ENCODE peak calls at places on chromosomes 5 and 9, in ten cellular contexts. One of them, this sample, is unnamed.
A peak's percentile ranks its signal among the peaks of the same experiment; 100 is the strongest.

GRCh38 chr9:38228331-38229122 is 159.5 kb upstream of the SHB start:
- DNase-seq in hypothalamus: no peak
- DNase-seq in coronary artery: no peak
- DNase-seq in effector CD4-positive, alpha-beta T cell: no peak
- DNase-seq in PC-9: no peak
- DNase-seq in heart left ventricle: no peak
- DNase-seq in psoas muscle: no peak
- DNase-seq in fibroblast of mammary gland: no peak
- DNase-seq in neural crest cell: no peak
- DNase-seq in astrocyte of the cerebellum: no peak
- DNase-seq in this sample: no peak

GRCh38 chr5:82820188-82820587 is 257.0 kb downstream of the TMEM167A start:
- DNase-seq in heart left ventricle: no peak
- DNase-seq in astrocyte of the cerebellum: no peak
- DNase-seq in psoas muscle: no peak
- DNase-seq in neural crest cell: no peak
- DNase-seq in coronary artery: no peak
- DNase-seq in hypothalamus: no peak
- DNase-seq in effector CD4-positive, alpha-beta T cell: no peak
- DNase-seq in fibroblast of mammary gland: no peak
- DNase-seq in PC-9: no peak
- DNase-seq in this sample: no peak

GRCh38 chr9:84697494-84698114 is 28.1 kb downstream of the NTRK2 start:
- DNase-seq in coronary artery: peak; percentile 78
- DNase-seq in hypothalamus: peak; percentile 40
- DNase-seq in neural crest cell: peak; percentile 59
- DNase-seq in psoas muscle: peak; percentile 80
- DNase-seq in heart left ventricle: peak; percentile 79
- DNase-seq in fibroblast of mammary gland: peak; percentile 38
- DNase-seq in PC-9: peak; percentile 27
- DNase-seq in effector CD4-positive, alpha-beta T cell: no peak
- DNase-seq in astrocyte of the cerebellum: peak; percentile 66
- DNase-seq in this sample: peak; percentile 17

GRCh38 chr9:105676351-105676923 is 14.2 kb downstream of the TAL2 start:
- DNase-seq in fibroblast of mammary gland: no peak
- DNase-seq in coronary artery: no peak
- DNase-seq in effector CD4-positive, alpha-beta T cell: no peak
- DNase-seq in heart left ventricle: no peak
- DNase-seq in PC-9: no peak
- DNase-seq in astrocyte of the cerebellum: no peak
- DNase-seq in psoas muscle: no peak
- DNase-seq in hypothalamus: no peak
- DNase-seq in neural crest cell: no peak
- DNase-seq in this sample: no peak

GRCh38 chr9:81264516-81264915 is 424.8 kb downstream of the TLE1 start:
- DNase-seq in coronary artery: no peak
- DNase-seq in fibroblast of mammary gland: peak; percentile 43
- DNase-seq in PC-9: no peak
- DNase-seq in hypothalamus: no peak
- DNase-seq in effector CD4-positive, alpha-beta T cell: no peak
- DNase-seq in heart left ventricle: no peak
- DNase-seq in astrocyte of the cerebellum: peak; percentile 41
- DNase-seq in psoas muscle: no peak
- DNase-seq in neural crest cell: no peak
- DNase-seq in this sample: no peak

GRCh38 chr9:120484162-120484561 is 95.8 kb downstream of the CDK5RAP2 start:
- DNase-seq in PC-9: no peak
- DNase-seq in astrocyte of the cerebellum: no peak
- DNase-seq in neural crest cell: no peak
- DNase-seq in psoas muscle: no peak
- DNase-seq in hypothalamus: no peak
- DNase-seq in heart left ventricle: no peak
- DNase-seq in effector CD4-positive, alpha-beta T cell: no peak
- DNase-seq in coronary artery: no peak
- DNase-seq in fibroblast of mammary gland: no peak
- DNase-seq in this sample: no peak

GRCh38 chr5:172104021-172104420 is 84.0 kb downstream of the STK10 start:
- DNase-seq in PC-9: peak; percentile 22
- DNase-seq in effector CD4-positive, alpha-beta T cell: no peak
- DNase-seq in neural crest cell: no peak
- DNase-seq in fibroblast of mammary gland: no peak
- DNase-seq in psoas muscle: no peak
- DNase-seq in hypothalamus: no peak
- DNase-seq in coronary artery: no peak
- DNase-seq in heart left ventricle: peak; percentile 26
- DNase-seq in astrocyte of the cerebellum: no peak
- DNase-seq in this sample: no peak

GRCh38 chr5:17024686-17025180 is 88.6 kb upstream of the MYO10 start:
- DNase-seq in coronary artery: no peak
- DNase-seq in hypothalamus: no peak
- DNase-seq in heart left ventricle: no peak
- DNase-seq in psoas muscle: no peak
- DNase-seq in neural crest cell: no peak
- DNase-seq in fibroblast of mammary gland: peak; percentile 54
- DNase-seq in PC-9: peak; percentile 21
- DNase-seq in effector CD4-positive, alpha-beta T cell: no peak
- DNase-seq in astrocyte of the cerebellum: no peak
- DNase-seq in this sample: no peak

GRCh38 chr9:131260751-131261452 is 15.4 kb downstream of the FAM78A start:
- DNase-seq in psoas muscle: no peak
- DNase-seq in hypothalamus: no peak
- DNase-seq in fibroblast of mammary gland: no peak
- DNase-seq in PC-9: no peak
- DNase-seq in heart left ventricle: peak; percentile 24
- DNase-seq in neural crest cell: no peak
- DNase-seq in coronary artery: no peak
- DNase-seq in astrocyte of the cerebellum: no peak
- DNase-seq in effector CD4-positive, alpha-beta T cell: no peak
- DNase-seq in this sample: no peak

GRCh38 chr9:70046274-70047070 is 2.8 kb downstream of the MAMDC2 start:
- DNase-seq in neural crest cell: no peak
- DNase-seq in coronary artery: no peak
- DNase-seq in hypothalamus: no peak
- DNase-seq in PC-9: no peak
- DNase-seq in psoas muscle: no peak
- DNase-seq in astrocyte of the cerebellum: no peak
- DNase-seq in effector CD4-positive, alpha-beta T cell: no peak
- DNase-seq in fibroblast of mammary gland: no peak
- DNase-seq in heart left ventricle: peak; percentile 51
- DNase-seq in this sample: peak; percentile 75

GRCh38 chr5:15806613-15807012 is 306.6 kb downstream of the FBXL7 start:
- DNase-seq in fibroblast of mammary gland: no peak
- DNase-seq in astrocyte of the cerebellum: no peak
- DNase-seq in effector CD4-positive, alpha-beta T cell: no peak
- DNase-seq in neural crest cell: no peak
- DNase-seq in PC-9: no peak
- DNase-seq in coronary artery: no peak
- DNase-seq in heart left ventricle: no peak
- DNase-seq in hypothalamus: no peak
- DNase-seq in psoas muscle: no peak
- DNase-seq in this sample: no peak

GRCh38 chr9:81522721-81523551 is 166.4 kb downstream of the TLE1 start:
- DNase-seq in effector CD4-positive, alpha-beta T cell: no peak
- DNase-seq in fibroblast of mammary gland: peak; percentile 76
- DNase-seq in hypothalamus: no peak
- DNase-seq in psoas muscle: no peak
- DNase-seq in PC-9: no peak
- DNase-seq in neural crest cell: no peak
- DNase-seq in coronary artery: no peak
- DNase-seq in astrocyte of the cerebellum: no peak
- DNase-seq in heart left ventricle: no peak
- DNase-seq in this sample: peak; percentile 30

GRCh38 chr9:35162605-35163315 is 951 bp downstream of the UNC13B start:
- DNase-seq in fibroblast of mammary gland: peak; percentile 38
- DNase-seq in astrocyte of the cerebellum: no peak
- DNase-seq in PC-9: no peak
- DNase-seq in heart left ventricle: no peak
- DNase-seq in effector CD4-positive, alpha-beta T cell: no peak
- DNase-seq in hypothalamus: no peak
- DNase-seq in psoas muscle: no peak
- DNase-seq in neural crest cell: no peak
- DNase-seq in coronary artery: no peak
- DNase-seq in this sample: no peak

GRCh38 chr9:129619787-129620668 is 873 bp downstream of the C9orf50 start:
- DNase-seq in PC-9: peak; percentile 37
- DNase-seq in psoas muscle: no peak
- DNase-seq in fibroblast of mammary gland: no peak
- DNase-seq in coronary artery: no peak
- DNase-seq in hypothalamus: no peak
- DNase-seq in effector CD4-positive, alpha-beta T cell: no peak
- DNase-seq in heart left ventricle: peak; percentile 31
- DNase-seq in astrocyte of the cerebellum: no peak
- DNase-seq in neural crest cell: no peak
- DNase-seq in this sample: no peak

GRCh38 chr9:134970719-134971118 is 53.0 kb upstream of the FCN1 start:
- DNase-seq in fibroblast of mammary gland: no peak
- DNase-seq in effector CD4-positive, alpha-beta T cell: no peak
- DNase-seq in hypothalamus: no peak
- DNase-seq in coronary artery: no peak
- DNase-seq in neural crest cell: no peak
- DNase-seq in astrocyte of the cerebellum: no peak
- DNase-seq in heart left ventricle: no peak
- DNase-seq in psoas muscle: no peak
- DNase-seq in PC-9: no peak
- DNase-seq in this sample: no peak

GRCh38 chr9:86721843-86722705 is 225.2 kb downstream of the GAS1 start:
- DNase-seq in fibroblast of mammary gland: peak; percentile 97
- DNase-seq in heart left ventricle: peak; percentile 52
- DNase-seq in hypothalamus: no peak
- DNase-seq in PC-9: peak; percentile 31
- DNase-seq in neural crest cell: no peak
- DNase-seq in coronary artery: no peak
- DNase-seq in astrocyte of the cerebellum: peak; percentile 83
- DNase-seq in effector CD4-positive, alpha-beta T cell: no peak
- DNase-seq in psoas muscle: peak; percentile 57
- DNase-seq in this sample: peak; percentile 30